ENCODE peak calls at places on chromosomes 5 and 9, in seven cellular contexts. S, W, Q, O, H, V and E are unnamed samples.

GRCh38 chr9:102035929-102036328 is 297.5 kb upstream of the GRIN3A start:
- DNase-seq in S (no peak), W (no peak), Q (no peak), O (no peak), H (no peak), V (no peak), E (no peak)

GRCh38 chr9:108156270-108156998 is 666.9 kb upstream of the KLF4 start:
- DNase-seq in S (no peak), W (peak), Q (no peak), O (peak), H (no peak), V (peak), E (no peak)

GRCh38 chr5:634191-634590 is 22.1 kb downstream of the CEP72 start:
- DNase-seq in S (peak), W (no peak), Q (no peak), O (no peak), H (no peak), V (no peak), E (no peak)

GRCh38 chr5:42621242-42621641 is 135.4 kb upstream of the CCDC152 start:
- DNase-seq in S (no peak), W (no peak), Q (no peak), O (peak), H (no peak), V (no peak), E (no peak)

GRCh38 chr5:150138551-150139265 is 16.9 kb downstream of the PDGFRB start:
- DNase-seq in S (no peak), W (peak), Q (no peak), O (peak), H (peak), V (peak), E (no peak)

GRCh38 chr9:70597886-70598285 is 183.4 kb upstream of the KLF9 start:
- DNase-seq in S (no peak), W (no peak), Q (no peak), O (no peak), H (no peak), V (no peak), E (no peak)

GRCh38 chr5:106094128-106094726 is 1576.5 kb downstream of the EFNA5 start:
- DNase-seq in S (no peak), W (peak), Q (no peak), O (peak), H (no peak), V (peak), E (no peak)

GRCh38 chr5:85441138-85441537 is 1056.5 kb upstream of the EDIL3 start:
- DNase-seq in S (no peak), W (peak), Q (no peak), O (no peak), H (no peak), V (no peak), E (no peak)

GRCh38 chr9:87518702-87519335 is 21.2 kb downstream of the DAPK1 start:
- DNase-seq in S (no peak), W (peak), Q (no peak), O (peak), H (peak), V (peak), E (no peak)

GRCh38 chr5:123455640-123456039 is 32.4 kb upstream of the CEP120 start:
- DNase-seq in S (no peak), W (no peak), Q (peak), O (no peak), H (no peak), V (no peak), E (no peak)

GRCh38 chr9:90706230-90706629 is 63.6 kb upstream of the DIRAS2 start:
- DNase-seq in S (no peak), W (no peak), Q (no peak), O (no peak), H (no peak), V (no peak), E (no peak)

GRCh38 chr5:122156724-122157325 is 27.5 kb downstream of the ZNF474 start:
- DNase-seq in S (no peak), W (peak), Q (peak), O (peak), H (peak), V (no peak), E (no peak)

GRCh38 chr9:6428940-6429889 is 16.2 kb downstream of the UHRF2 start:
- DNase-seq in S (peak), W (no peak), Q (no peak), O (no peak), H (no peak), V (no peak), E (no peak)

GRCh38 chr9:133693703-133694529 is 44.2 kb downstream of the SARDH start:
- DNase-seq in S (no peak), W (no peak), Q (no peak), O (no peak), H (no peak), V (no peak), E (no peak)

GRCh38 chr9:123168526-123168925 is 99.9 kb downstream of the STRBP start:
- DNase-seq in S (no peak), W (no peak), Q (no peak), O (no peak), H (no peak), V (no peak), E (no peak)

GRCh38 chr5:151572657-151573368 is 18.3 kb downstream of the FAT2 start:
- DNase-seq in S (no peak), W (no peak), Q (no peak), O (no peak), H (no peak), V (no peak), E (no peak)

GRCh38 chr9:129929467-129930125 is 94.3 kb downstream of the USP20 start:
- DNase-seq in S (no peak), W (no peak), Q (no peak), O (no peak), H (no peak), V (no peak), E (no peak)

GRCh38 chr5:157516016-157516415 is 56.0 kb downstream of the NIPAL4 start:
- DNase-seq in S (no peak), W (peak), Q (no peak), O (peak), H (peak), V (peak), E (no peak)

GRCh38 chr9:133351908-133352634 is 4.1 kb downstream of the RPL7A start:
- DNase-seq in S (no peak), W (peak), Q (peak), O (peak), H (peak), V (no peak), E (no peak)

GRCh38 chr9:5895782-5896181 is 5.1 kb downstream of the MLANA start:
- DNase-seq in S (no peak), W (no peak), Q (no peak), O (no peak), H (no peak), V (no peak), E (no peak)

GRCh38 chr9:26500471-26500870 is 392.1 kb downstream of the CAAP1 start:
- DNase-seq in S (no peak), W (no peak), Q (no peak), O (no peak), H (no peak), V (no peak), E (no peak)

GRCh38 chr5:53965459-53965858 is 344.9 kb downstream of the ARL15 start:
- DNase-seq in S (no peak), W (peak), Q (no peak), O (no peak), H (no peak), V (peak), E (no peak)

GRCh38 chr5:139369181-139369580 is 13.9 kb downstream of the SLC23A1 start:
- DNase-seq in S (no peak), W (no peak), Q (no peak), O (peak), H (no peak), V (no peak), E (no peak)

GRCh38 chr9:129979346-129979745 is 63.6 kb downstream of the FNBP1 start:
- DNase-seq in S (no peak), W (no peak), Q (no peak), O (no peak), H (no peak), V (no peak), E (no peak)

GRCh38 chr9:16062542-16063240 is 509.8 kb downstream of the CCDC171 start:
- DNase-seq in S (no peak), W (peak), Q (no peak), O (peak), H (peak), V (peak), E (no peak)

GRCh38 chr5:91950328-91950727 is 567.2 kb upstream of the ARRDC3 start:
- DNase-seq in S (no peak), W (no peak), Q (no peak), O (no peak), H (no peak), V (no peak), E (no peak)

GRCh38 chr9:96566401-96567202 is 53.0 kb downstream of the CDC14B start:
- DNase-seq in S (peak), W (peak), Q (peak), O (peak), H (peak), V (peak), E (peak)

GRCh38 chr5:172373680-172374079 is 80.6 kb downstream of the SH3PXD2B start:
- DNase-seq in S (no peak), W (no peak), Q (no peak), O (no peak), H (no peak), V (no peak), E (no peak)

GRCh38 chr5:65833780-65834179 is 92.6 kb upstream of the ERBIN start:
- DNase-seq in S (no peak), W (no peak), Q (no peak), O (no peak), H (no peak), V (no peak), E (no peak)